ENCODE peak calls at places on chromosome 1, in four cellular contexts. One of them, this sample, is unnamed.
A peak's percentile ranks its signal among the peaks of the same experiment; 100 is the strongest.

GRCh38 chr1:214453109-214453722 is 98.2 kb downstream of the PTPN14 start:
- DNase-seq in thoracic aorta: no peak
- DNase-seq in colonic mucosa: no peak
- DNase-seq in suprapubic skin: no peak
- DNase-seq in this sample: no peak

GRCh38 chr1:177384461-177384860 is 213.7 kb downstream of the BRINP2 start:
- DNase-seq in colonic mucosa: no peak
- DNase-seq in thoracic aorta: no peak
- DNase-seq in suprapubic skin: no peak
- DNase-seq in this sample: no peak

GRCh38 chr1:157105988-157106812 is 6.6 kb upstream of the ETV3L start:
- DNase-seq in colonic mucosa: no peak
- DNase-seq in suprapubic skin: peak; percentile 59
- DNase-seq in thoracic aorta: no peak
- DNase-seq in this sample: no peak

GRCh38 chr1:55375617-55376258 is 160.6 kb upstream of the USP24 start:
- DNase-seq in suprapubic skin: no peak
- DNase-seq in colonic mucosa: peak; percentile 55
- DNase-seq in thoracic aorta: no peak
- DNase-seq in this sample: no peak

GRCh38 chr1:225816643-225817538 is 7.0 kb downstream of the EPHX1 start:
- DNase-seq in thoracic aorta: no peak
- DNase-seq in colonic mucosa: peak; percentile 53
- DNase-seq in suprapubic skin: no peak
- DNase-seq in this sample: no peak

GRCh38 chr1:14924455-14925325 is 228.9 kb upstream of the TMEM51 start:
- DNase-seq in suprapubic skin: no peak
- DNase-seq in thoracic aorta: no peak
- DNase-seq in colonic mucosa: peak; percentile 65
- DNase-seq in this sample: no peak

GRCh38 chr1:6922096-6922931 is 137.1 kb downstream of the CAMTA1 start:
- DNase-seq in thoracic aorta: peak; percentile 53
- DNase-seq in suprapubic skin: no peak
- DNase-seq in colonic mucosa: peak; percentile 32
- DNase-seq in this sample: no peak

GRCh38 chr1:21490774-21491482 is 18.3 kb upstream of the ALPL start:
- DNase-seq in thoracic aorta: no peak
- DNase-seq in suprapubic skin: no peak
- DNase-seq in colonic mucosa: peak; percentile 35
- DNase-seq in this sample: no peak

GRCh38 chr1:167499657-167500056 is 18.7 kb downstream of the CD247 start:
- DNase-seq in thoracic aorta: no peak
- DNase-seq in suprapubic skin: no peak
- DNase-seq in colonic mucosa: no peak
- DNase-seq in this sample: no peak

GRCh38 chr1:169468982-169469381 is 16.8 kb downstream of the SLC19A2 start:
- DNase-seq in thoracic aorta: no peak
- DNase-seq in suprapubic skin: no peak
- DNase-seq in colonic mucosa: no peak
- DNase-seq in this sample: no peak

GRCh38 chr1:41516168-41516961 is 31.9 kb upstream of the EDN2 start:
- DNase-seq in thoracic aorta: no peak
- DNase-seq in suprapubic skin: peak; percentile 91
- DNase-seq in colonic mucosa: peak; percentile 91
- DNase-seq in this sample: no peak

GRCh38 chr1:215845224-215845902 is 278.3 kb downstream of the KCTD3 start:
- DNase-seq in suprapubic skin: no peak
- DNase-seq in thoracic aorta: no peak
- DNase-seq in colonic mucosa: no peak
- DNase-seq in this sample: no peak

GRCh38 chr1:70034403-70034802 is 171.0 kb downstream of the LRRC40 start:
- DNase-seq in colonic mucosa: no peak
- DNase-seq in suprapubic skin: no peak
- DNase-seq in thoracic aorta: no peak
- DNase-seq in this sample: no peak

GRCh38 chr1:154493276-154493675 is 8.7 kb upstream of the TDRD10 start:
- DNase-seq in suprapubic skin: no peak
- DNase-seq in thoracic aorta: no peak
- DNase-seq in colonic mucosa: no peak
- DNase-seq in this sample: no peak

GRCh38 chr1:236494586-236495207 is 29.1 kb upstream of the LGALS8 start:
- DNase-seq in suprapubic skin: no peak
- DNase-seq in thoracic aorta: no peak
- DNase-seq in colonic mucosa: no peak
- DNase-seq in this sample: no peak

GRCh38 chr1:234605983-234606730 is 3.8 kb downstream of the IRF2BP2 start:
- DNase-seq in thoracic aorta: no peak
- DNase-seq in suprapubic skin: no peak
- DNase-seq in colonic mucosa: no peak
- DNase-seq in this sample: no peak

GRCh38 chr1:229117664-229118300 is 153.1 kb upstream of the RAB4A start:
- DNase-seq in thoracic aorta: peak; percentile 82
- DNase-seq in suprapubic skin: peak; percentile 84
- DNase-seq in colonic mucosa: peak; percentile 53
- DNase-seq in this sample: no peak

DNA sequence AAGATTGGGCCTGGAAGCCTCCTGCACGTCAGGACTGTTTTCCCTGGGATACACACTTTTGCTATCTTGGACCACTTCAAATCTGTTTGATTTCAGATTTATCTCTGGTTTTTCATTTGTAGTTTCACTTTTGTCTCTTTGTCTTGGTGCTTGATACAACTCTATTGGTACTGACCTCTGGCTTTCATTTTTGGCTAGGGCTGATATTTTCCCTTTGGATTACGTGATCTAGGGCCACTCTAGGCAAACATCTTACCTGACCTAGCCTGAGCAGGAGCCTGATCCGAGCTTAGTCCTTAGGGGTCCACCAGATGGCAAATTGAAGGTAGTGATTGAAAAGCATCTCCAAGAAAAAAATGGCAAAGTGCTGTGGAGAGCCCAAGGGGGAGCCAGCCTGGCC is 39.6 kb downstream of the ZBTB18 start:
- DNase-seq in colonic mucosa: no peak
- DNase-seq in thoracic aorta: no peak
- DNase-seq in suprapubic skin: no peak
- DNase-seq in this sample: no peak
- H3K27me3 ChIP-seq in colonic mucosa: no peaks in the 10 kb centered on the region
- H3K27me3 ChIP-seq in thoracic aorta: no peaks in the 10 kb centered on the region
- H3K27me3 ChIP-seq in suprapubic skin: no peaks in the 10 kb centered on the region
- H3K27me3 ChIP-seq in this sample: no peaks in the 10 kb centered on the region

GRCh38 chr1:35932941-35933340 is 2.0 kb downstream of the AGO3 start:
- DNase-seq in colonic mucosa: no peak
- DNase-seq in thoracic aorta: no peak
- DNase-seq in suprapubic skin: no peak
- DNase-seq in this sample: no peak

GRCh38 chr1:35929730-35930592 is 944 bp upstream of the AGO3 start:
- DNase-seq in colonic mucosa: peak; percentile 55
- DNase-seq in thoracic aorta: no peak
- DNase-seq in suprapubic skin: peak; percentile 79
- DNase-seq in this sample: no peak

GRCh38 chr1:35932158-35932636 is 1.3 kb downstream of the AGO3 start:
- DNase-seq in thoracic aorta: no peak
- DNase-seq in suprapubic skin: no peak
- DNase-seq in colonic mucosa: no peak
- DNase-seq in this sample: no peak

GRCh38 chr1:35931424-35932157 is 686 bp downstream of the AGO3 start:
- DNase-seq in colonic mucosa: peak; percentile 38
- DNase-seq in suprapubic skin: peak; percentile 66
- DNase-seq in thoracic aorta: no peak
- DNase-seq in this sample: no peak

DNA sequence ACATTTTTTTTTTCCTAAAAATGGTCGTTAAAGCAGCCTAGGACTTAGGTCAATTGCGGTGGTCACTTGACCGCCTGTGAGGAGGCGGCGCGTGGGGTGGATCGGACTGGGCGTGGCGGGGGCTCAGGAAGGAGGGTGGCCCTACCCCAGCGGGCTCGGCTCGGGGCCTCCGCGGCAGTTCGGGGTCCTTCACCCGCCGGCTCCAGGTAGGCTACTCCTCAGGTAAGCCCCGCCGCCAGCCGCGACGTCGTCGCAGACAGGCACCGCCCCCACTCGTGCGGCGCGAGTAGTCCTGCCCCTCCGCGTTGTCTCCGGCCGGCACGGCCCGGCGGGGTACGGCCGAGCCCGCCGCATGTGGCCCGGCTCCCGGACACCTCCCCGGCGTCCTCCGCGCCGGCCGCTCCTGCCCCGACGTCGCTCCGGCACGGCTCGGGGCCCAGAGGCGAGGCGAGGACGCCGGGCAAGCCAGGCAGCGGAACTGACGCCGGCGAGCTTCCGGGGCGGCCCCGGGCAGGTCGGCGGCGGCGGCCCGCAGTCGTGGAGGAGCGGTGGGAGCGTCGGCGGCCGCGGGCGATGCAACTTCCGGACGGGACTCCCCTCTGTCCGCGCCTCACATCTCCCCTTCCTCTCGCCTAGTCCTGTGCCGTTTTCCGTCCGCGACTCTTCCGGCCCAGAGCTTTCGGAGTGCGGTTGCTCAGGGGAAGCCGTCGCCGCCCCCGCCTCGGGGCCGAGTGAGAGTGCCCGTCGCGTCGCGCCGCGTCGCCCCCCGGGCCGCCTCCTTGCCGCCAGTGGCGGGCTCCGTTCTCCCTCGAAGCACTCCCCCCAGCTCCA is at the start of gene AGO3:
- DNase-seq in colonic mucosa: peak; percentile 84
- DNase-seq in suprapubic skin: peak; percentile 90
- DNase-seq in thoracic aorta: peak; percentile 31
- DNase-seq in this sample: no peak
- TF ChIP-seq CTCF in colonic mucosa: no peak
- TF ChIP-seq CTCF in suprapubic skin: no peak
- TF ChIP-seq CTCF in thoracic aorta: no peak
- TF ChIP-seq CTCF in this sample: no peak

DNA sequence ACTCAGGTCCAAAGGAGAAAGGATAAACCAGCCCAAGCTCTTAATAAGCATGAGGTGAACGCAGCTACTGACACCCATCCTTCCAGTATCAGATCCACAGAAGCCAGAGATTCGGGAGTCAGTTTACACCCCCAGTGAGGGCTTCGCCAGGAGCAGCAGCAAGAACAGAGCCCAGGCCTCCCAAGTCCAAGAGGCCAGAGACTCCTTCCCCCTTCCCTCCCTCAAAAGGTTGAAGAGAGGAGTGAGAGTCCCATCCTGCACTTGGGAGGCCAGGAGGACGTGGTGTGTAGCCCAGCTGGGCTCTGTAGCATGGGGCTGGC is 72.8 kb downstream of the MRPL37 start:
- DNase-seq in thoracic aorta: no peak
- DNase-seq in colonic mucosa: no peak
- DNase-seq in suprapubic skin: no peak
- DNase-seq in this sample: no peak
- H3K27ac ChIP-seq in thoracic aorta: peak overlapping the region; percentile 94
- H3K27ac ChIP-seq in colonic mucosa: peak overlapping the region; percentile 38
- H3K27ac ChIP-seq in suprapubic skin: peak overlapping the region; percentile 86
- H3K27ac ChIP-seq in this sample: peak overlapping the region; percentile 97

DNA sequence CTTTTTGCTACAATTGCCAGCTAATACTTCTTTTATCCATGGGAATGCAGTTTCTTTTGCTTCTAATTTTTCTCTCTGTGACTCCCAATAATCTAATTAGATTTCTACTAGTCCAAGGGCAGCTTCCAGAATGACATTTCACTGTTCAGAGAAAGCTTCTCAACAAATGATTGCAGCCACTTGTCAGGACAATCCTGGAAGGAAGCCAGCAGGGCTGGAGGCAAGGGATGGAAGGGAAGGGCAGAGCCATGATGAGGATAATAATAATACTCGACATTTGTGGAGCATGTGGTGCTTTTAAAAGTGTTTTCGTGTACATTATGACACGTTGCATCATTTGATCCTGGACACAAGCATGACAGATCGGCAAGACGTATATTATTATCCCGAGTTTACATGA is 19.4 kb downstream of the F11R start:
- DNase-seq in colonic mucosa: no peak
- DNase-seq in suprapubic skin: no peak
- DNase-seq in thoracic aorta: no peak
- DNase-seq in this sample: no peak
- H3K27me3 ChIP-seq in colonic mucosa: no peaks in the 10 kb centered on the region
- H3K27me3 ChIP-seq in suprapubic skin: no peaks in the 10 kb centered on the region
- H3K27me3 ChIP-seq in thoracic aorta: no peaks in the 10 kb centered on the region
- H3K27me3 ChIP-seq in this sample: no peaks in the 10 kb centered on the region

GRCh38 chr1:143698016-143698415 is 273.8 kb downstream of the FAM72C start:
- DNase-seq in thoracic aorta: no peak
- DNase-seq in suprapubic skin: no peak
- DNase-seq in colonic mucosa: peak; percentile 77
- DNase-seq in this sample: no peak
- TF ChIP-seq CTCF in thoracic aorta: no peak
- TF ChIP-seq CTCF in suprapubic skin: no peak
- TF ChIP-seq CTCF in colonic mucosa: no peak
- TF ChIP-seq CTCF in this sample: no peak